ENCODE peak calls at places on chromosomes 16 and 17, in six cellular contexts. L, O, Z, I, D and C are unnamed samples.

GRCh38 chr17:34974794-34975428 is 5.4 kb upstream of the LIG3 start:
- DNase-seq in L (no peak), O (no peak), Z (no peak), I (no peak), D (no peak), C (no peak)

GRCh38 chr17:670286-670685 is 44.4 kb downstream of the VPS53 start:
- DNase-seq in L (no peak), O (no peak), Z (no peak), I (no peak), D (no peak), C (no peak)

GRCh38 chr16:27080870-27081269 is 14.1 kb downstream of the C16orf82 start:
- DNase-seq in L (no peak), O (no peak), Z (peak; percentile 1), I (no peak), D (peak; percentile 19), C (peak; percentile 14)

GRCh38 chr17:75695830-75696271 is 25.4 kb upstream of the ITGB4 start:
- DNase-seq in L (no peak), O (no peak), Z (no peak), I (no peak), D (no peak), C (no peak)

GRCh38 chr16:69243479-69243878 is 56.5 kb downstream of the SNTB2 start:
- DNase-seq in L (no peak), O (no peak), Z (no peak), I (no peak), D (peak; percentile 57), C (no peak)

GRCh38 chr17:66755101-66755943 is 79.6 kb upstream of the CACNG5 start:
- DNase-seq in L (no peak), O (no peak), Z (peak; percentile 51), I (no peak), D (no peak), C (no peak)

GRCh38 chr16:58444265-58444664 is 52.0 kb downstream of the GINS3 start:
- DNase-seq in L (no peak), O (no peak), Z (no peak), I (no peak), D (no peak), C (no peak)

GRCh38 chr17:18314059-18314730 is 599 bp downstream of the TOP3A start:
- DNase-seq in L (no peak), O (peak; percentile 29), Z (no peak), I (peak; percentile 45), D (peak; percentile 49), C (peak; percentile 64)

GRCh38 chr16:87648236-87648635 is 45.9 kb downstream of the JPH3 start:
- DNase-seq in L (no peak), O (no peak), Z (no peak), I (no peak), D (peak; percentile 13), C (no peak)

GRCh38 chr16:66857437-66857836 is 13.2 kb downstream of the CA7 start:
- DNase-seq in L (no peak), O (no peak), Z (no peak), I (no peak), D (no peak), C (no peak)

GRCh38 chr17:74859439-74860228 is at the start of gene GRIN2C:
- DNase-seq in L (peak; percentile 71), O (peak; percentile 56), Z (no peak), I (no peak), D (no peak), C (no peak)

GRCh38 chr17:16877102-16877501 is 94.8 kb downstream of the TNFRSF13B start:
- DNase-seq in L (no peak), O (no peak), Z (no peak), I (no peak), D (peak; percentile 8), C (no peak)

GRCh38 chr17:55745258-55745657 is 5.6 kb upstream of the PCTP start:
- DNase-seq in L (no peak), O (no peak), Z (no peak), I (no peak), D (no peak), C (no peak)

GRCh38 chr17:79992657-79993389 is 42.8 kb downstream of the TBC1D16 start:
- DNase-seq in L (no peak), O (no peak), Z (no peak), I (no peak), D (peak; percentile 35), C (peak; percentile 30)

GRCh38 chr17:7238418-7239090 is 703 bp downstream of the PHF23 start:
- DNase-seq in L (peak; percentile 32), O (peak; percentile 39), Z (no peak), I (no peak), D (peak; percentile 56), C (no peak)

GRCh38 chr17:55533611-55534010 is 22.4 kb upstream of the SMIM36 start:
- DNase-seq in L (no peak), O (no peak), Z (no peak), I (no peak), D (peak; percentile 56), C (no peak)

GRCh38 chr17:81057079-81057730 is 22.3 kb downstream of the BAIAP2 start:
- DNase-seq in L (no peak), O (peak; percentile 61), Z (no peak), I (no peak), D (peak; percentile 51), C (no peak)

GRCh38 chr17:60077672-60078519 is 825 bp downstream of the HEATR6 start:
- DNase-seq in L (no peak), O (no peak), Z (no peak), I (no peak), D (peak; percentile 69), C (no peak)

GRCh38 chr17:14211778-14212177 is 24.9 kb downstream of the CDRT15 start:
- DNase-seq in L (no peak), O (no peak), Z (no peak), I (no peak), D (no peak), C (no peak)

GRCh38 chr16:67236551-67237395 is 9.8 kb downstream of the TMEM208 start:
- DNase-seq in L (peak; percentile 77), O (peak; percentile 32), Z (no peak), I (no peak), D (peak; percentile 84), C (peak; percentile 80)

GRCh38 chr17:80107231-80108021 is 6.0 kb downstream of the GAA start:
- DNase-seq in L (no peak), O (no peak), Z (peak; percentile 57), I (no peak), D (no peak), C (no peak)

GRCh38 chr17:66909811-66910210 is 54.7 kb upstream of the CACNG4 start:
- DNase-seq in L (no peak), O (no peak), Z (no peak), I (no peak), D (no peak), C (no peak)

GRCh38 chr16:51621610-51622009 is 470.5 kb upstream of the SALL1 start:
- DNase-seq in L (no peak), O (no peak), Z (no peak), I (no peak), D (peak; percentile 32), C (no peak)

GRCh38 chr17:30378191-30378796 is 433 bp upstream of the CPD start:
- DNase-seq in L (peak; percentile 23), O (peak; percentile 24), Z (no peak), I (no peak), D (peak; percentile 76), C (no peak)

GRCh38 chr16:70808371-70808770 is 7.4 kb upstream of the VAC14 start:
- DNase-seq in L (no peak), O (no peak), Z (no peak), I (no peak), D (no peak), C (no peak)

GRCh38 chr17:46158323-46159296 is 34.6 kb downstream of the KANSL1 start:
- DNase-seq in L (no peak), O (no peak), Z (no peak), I (no peak), D (no peak), C (no peak)

GRCh38 chr16:81647527-81647926 is 131.6 kb upstream of the PLCG2 start:
- DNase-seq in L (no peak), O (no peak), Z (no peak), I (peak; percentile 79), D (peak; percentile 90), C (no peak)

GRCh38 chr16:86037999-86038922 is 139.3 kb downstream of the IRF8 start:
- DNase-seq in L (no peak), O (no peak), Z (peak; percentile 49), I (no peak), D (no peak), C (peak; percentile 66)

GRCh38 chr16:49443576-49443975 is 70.0 kb downstream of the C16orf78 start:
- DNase-seq in L (no peak), O (no peak), Z (peak; percentile 39), I (no peak), D (no peak), C (no peak)

GRCh38 chr17:37713624-37714023 is 31.2 kb downstream of the HNF1B start:
- DNase-seq in L (no peak), O (no peak), Z (no peak), I (no peak), D (no peak), C (no peak)

GRCh38 chr16:73204359-73205152 is 156.6 kb upstream of the ZFHX3 start:
- DNase-seq in L (no peak), O (no peak), Z (no peak), I (no peak), D (no peak), C (no peak)

GRCh38 chr16:30054959-30055553 is 10.5 kb upstream of the ALDOA start:
- DNase-seq in L (peak; percentile 74), O (peak; percentile 60), Z (no peak), I (no peak), D (no peak), C (no peak)

GRCh38 chr16:81480856-81481821 is 36.5 kb downstream of the CMIP start:
- DNase-seq in L (no peak), O (no peak), Z (peak; percentile 82), I (peak; percentile 79), D (peak; percentile 62), C (no peak)

GRCh38 chr17:5769936-5770335 is 185.6 kb upstream of the NLRP1 start:
- DNase-seq in L (peak; percentile 47), O (no peak), Z (no peak), I (no peak), D (no peak), C (peak; percentile 89)

GRCh38 chr17:63529711-63530556 is 6.8 kb downstream of the KCNH6 start:
- DNase-seq in L (no peak), O (no peak), Z (no peak), I (no peak), D (no peak), C (no peak)